ENCODE peak calls at places on chromosomes 16 and 17, in five cellular contexts. A is naive thymus-derived CD8-positive, alpha-beta T cell; Z is heart left ventricle; C is NCI-H460; X is stomach. I is an unnamed sample.
A peak's percentile ranks its signal among the peaks of the same experiment; 100 is the strongest.

GRCh38 chr17:75270218-75270965 is 639 bp downstream of the MIF4GD start:
- DNase-seq in X (peak; percentile 66), Z (peak; percentile 79), C (peak; percentile 60), A (peak; percentile 36), I (peak; percentile 38)

GRCh38 chr17:10631048-10631700 is 25.9 kb downstream of the MYH3 start:
- DNase-seq in C (peak; percentile 27), X (no peak), Z (no peak), A (no peak), I (no peak)

GRCh38 chr17:76268991-76269981 is 4.1 kb downstream of the UBALD2 start:
- DNase-seq in C (no peak), A (no peak), Z (peak; percentile 39), X (no peak), I (no peak)

GRCh38 chr16:74951676-74952075 is 33.2 kb downstream of the WDR59 start:
- DNase-seq in A (no peak), C (no peak), X (no peak), Z (no peak), I (no peak)

GRCh38 chr17:2213291-2213960 is 90.2 kb downstream of the SMG6 start:
- DNase-seq in C (no peak), Z (no peak), A (no peak), X (no peak), I (no peak)

GRCh38 chr16:56617212-56618085 is 8.1 kb upstream of the MT1E start:
- DNase-seq in Z (peak; percentile 93), A (no peak), X (peak; percentile 80), C (no peak), I (no peak)

GRCh38 chr17:39244016-39244599 is 18.4 kb upstream of the STAC2 start:
- DNase-seq in Z (no peak), C (no peak), A (no peak), X (no peak), I (no peak)

GRCh38 chr16:26697826-26698225 is 368.9 kb upstream of the C16orf82 start:
- DNase-seq in C (no peak), X (no peak), Z (no peak), A (no peak), I (no peak)

GRCh38 chr16:4500283-4500682 is 24.1 kb downstream of the HMOX2 start:
- DNase-seq in X (peak; percentile 47), C (peak; percentile 33), A (no peak), Z (no peak), I (no peak)

GRCh38 chr17:65366102-65366844 is 195.2 kb downstream of the AXIN2 start:
- DNase-seq in C (no peak), X (no peak), Z (no peak), A (no peak), I (no peak)

GRCh38 chr16:20956319-20956718 is 55.7 kb downstream of the LYRM1 start:
- DNase-seq in Z (no peak), X (no peak), C (no peak), A (no peak), I (no peak)

GRCh38 chr17:32813021-32813420 is 63.9 kb downstream of the MYO1D start:
- DNase-seq in Z (no peak), C (no peak), X (no peak), A (no peak), I (no peak)

GRCh38 chr16:58333937-58334336 is 39.1 kb upstream of the PRSS54 start:
- DNase-seq in C (no peak), Z (no peak), X (no peak), A (no peak), I (no peak)